ENCODE peak calls at places on chromosomes 11 and 22, in six cellular contexts. H, G, J, Z, F and N are unnamed samples.

GRCh38 chr22:30890689-30891442 is 77.7 kb downstream of the MORC2 start:
- DNase-seq in H (peak), G (no peak), J (no peak), Z (peak), F (peak), N (no peak)

GRCh38 chr11:124988063-124988462 is 34.1 kb downstream of the CCDC15 start:
- DNase-seq in H (no peak), G (no peak), J (peak), Z (no peak), F (no peak), N (no peak)

GRCh38 chr11:76861490-76861953 is 804 bp downstream of the ACER3 start:
- DNase-seq in H (no peak), G (no peak), J (peak), Z (no peak), F (no peak), N (no peak)

GRCh38 chr11:17559341-17560087 is 12.5 kb downstream of the OTOG start:
- DNase-seq in H (no peak), G (no peak), J (no peak), Z (no peak), F (no peak), N (no peak)

GRCh38 chr22:17955611-17956379 is 68.6 kb downstream of the MICAL3 start:
- DNase-seq in H (no peak), G (no peak), J (no peak), Z (no peak), F (no peak), N (no peak)

GRCh38 chr11:67393437-67393836 is 1.7 kb downstream of the RAD9A start:
- DNase-seq in H (no peak), G (no peak), J (no peak), Z (no peak), F (no peak), N (no peak)

GRCh38 chr11:82682003-82682751 is 51.5 kb downstream of the FAM181B start:
- DNase-seq in H (no peak), G (no peak), J (peak), Z (peak), F (peak), N (no peak)

GRCh38 chr11:74182635-74183034 is 11.5 kb downstream of the PPME1 start:
- DNase-seq in H (no peak), G (no peak), J (no peak), Z (no peak), F (no peak), N (no peak)

GRCh38 chr11:293852-294661 is 5.1 kb downstream of the PGGHG start:
- DNase-seq in H (peak), G (no peak), J (no peak), Z (no peak), F (no peak), N (peak)

GRCh38 chr22:44305888-44306287 is 6.9 kb downstream of the SHISAL1 start:
- DNase-seq in H (no peak), G (no peak), J (no peak), Z (no peak), F (no peak), N (no peak)

GRCh38 chr11:46447544-46447943 is 56.0 kb upstream of the CHRM4 start:
- DNase-seq in H (no peak), G (no peak), J (peak), Z (no peak), F (no peak), N (no peak)

GRCh38 chr22:49152146-49152929 is 675.3 kb downstream of the BRD1 start:
- DNase-seq in H (peak), G (no peak), J (no peak), Z (no peak), F (no peak), N (peak)

GRCh38 chr11:47247502-47247901 is 1.1 kb downstream of the ACP2 start:
- DNase-seq in H (no peak), G (no peak), J (no peak), Z (no peak), F (no peak), N (no peak)

GRCh38 chr11:43504316-43504950 is 145.7 kb downstream of the TTC17 start:
- DNase-seq in H (no peak), G (no peak), J (no peak), Z (no peak), F (peak), N (no peak)

GRCh38 chr22:23829845-23830372 is 8.9 kb downstream of the DERL3 start:
- DNase-seq in H (no peak), G (no peak), J (no peak), Z (peak), F (no peak), N (no peak)

GRCh38 chr11:108838804-108839128 is 173.9 kb downstream of the DDX10 start:
- DNase-seq in H (no peak), G (no peak), J (no peak), Z (no peak), F (no peak), N (no peak)

DNA sequence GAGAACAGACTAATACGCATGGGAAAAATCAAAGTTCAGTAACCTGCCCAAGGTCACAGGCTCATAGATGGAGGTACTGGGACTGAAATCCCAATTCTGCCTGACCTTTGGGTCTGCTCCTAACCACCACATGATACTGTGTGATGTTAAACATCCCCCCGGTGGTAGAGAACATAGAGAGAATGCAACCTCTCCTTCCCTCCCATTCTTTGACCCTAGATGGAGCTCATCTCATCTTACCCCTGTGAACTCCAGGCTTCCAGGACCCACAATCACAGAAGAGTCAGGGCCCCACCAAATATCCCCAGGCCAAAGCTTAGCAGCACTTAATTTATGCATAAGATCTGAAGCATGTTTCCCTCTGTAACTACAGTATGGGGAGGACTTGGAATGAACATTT is 198.5 kb downstream of the MYO18B start:
- DNase-seq in H (no peak), G (no peak), J (no peak), Z (no peak), F (no peak), N (no peak)
- TF ChIP-seq CTCF in H (no peak), G (no peak), J (no peak), Z (no peak), F (no peak), N (no peak)

DNA sequence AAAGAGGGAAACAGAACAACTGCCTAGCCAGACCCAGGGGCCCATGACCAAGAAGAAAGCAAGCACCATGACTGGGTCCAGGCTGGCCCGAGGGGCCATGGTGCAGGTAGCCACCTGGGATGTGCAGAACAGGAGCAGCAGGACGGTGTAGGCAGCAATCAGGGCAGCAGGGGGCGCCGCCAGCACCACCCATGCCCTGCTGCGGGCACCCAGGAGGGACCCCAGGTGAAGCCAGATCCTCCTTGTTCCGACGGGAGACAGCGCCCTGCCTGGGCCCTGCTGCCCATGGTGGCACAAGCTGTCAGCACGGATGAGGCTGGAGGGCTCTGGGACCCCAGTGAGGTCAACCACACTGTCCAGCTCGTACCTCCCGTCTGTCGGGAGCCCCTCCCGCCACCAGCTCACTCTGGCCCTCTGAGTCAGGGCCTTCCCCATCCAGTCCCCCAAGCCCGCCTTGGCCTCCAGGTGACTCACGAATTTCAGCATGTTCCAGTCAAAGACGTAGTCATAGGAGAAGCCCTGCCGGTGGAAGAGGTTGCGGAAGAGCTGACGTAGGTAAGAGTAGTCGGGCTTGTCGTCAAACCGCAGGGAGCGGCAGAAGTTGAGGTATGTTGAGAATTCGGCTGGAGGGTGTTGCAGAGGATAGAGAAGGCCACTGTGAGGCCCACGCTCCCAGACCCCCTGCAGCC is 18.8 kb downstream of the CSNK1E start:
- DNase-seq in H (no peak), G (no peak), J (no peak), Z (peak), F (peak), N (no peak)
- TF ChIP-seq CTCF in H (peak), G (no peak), J (peak), Z (peak), F (peak), N (peak)

DNA sequence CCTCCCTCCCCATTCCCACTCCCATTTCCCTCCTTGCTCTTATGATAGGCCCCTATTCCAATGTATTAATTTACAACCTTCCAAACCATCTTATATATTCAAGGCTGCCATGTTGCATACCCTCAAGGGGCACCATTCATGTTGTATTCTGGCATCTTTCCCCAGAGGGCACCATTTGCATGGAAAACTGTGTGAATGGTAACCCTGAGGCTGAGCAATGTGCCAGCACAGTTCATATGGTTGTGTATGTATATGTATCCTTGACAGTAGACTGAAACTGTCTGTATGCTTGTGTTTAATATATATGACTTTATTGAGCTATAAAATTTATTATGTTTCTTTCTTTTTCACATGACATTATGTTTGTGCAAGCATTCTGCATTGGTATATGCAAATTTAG is 7.3 kb downstream of the RASSF10 start:
- DNase-seq in H (no peak), G (no peak), J (no peak), Z (no peak), F (peak), N (no peak)
- TF ChIP-seq CTCF in H (no peak), G (no peak), J (peak), Z (no peak), F (no peak), N (no peak)

GRCh38 chr11:111101836-111102235 is 143.7 kb upstream of the POU2AF2 start:
- DNase-seq in H (no peak), G (no peak), J (no peak), Z (no peak), F (no peak), N (no peak)
- TF ChIP-seq CTCF in H (no peak), G (no peak), J (no peak), Z (no peak), F (no peak), N (no peak)

GRCh38 chr11:63906585-63906984 is 10.4 kb downstream of the RCOR2 start:
- DNase-seq in H (no peak), G (no peak), J (no peak), Z (no peak), F (peak), N (no peak)
- TF ChIP-seq CTCF in H (peak), G (no peak), J (peak), Z (peak), F (peak), N (peak)

DNA sequence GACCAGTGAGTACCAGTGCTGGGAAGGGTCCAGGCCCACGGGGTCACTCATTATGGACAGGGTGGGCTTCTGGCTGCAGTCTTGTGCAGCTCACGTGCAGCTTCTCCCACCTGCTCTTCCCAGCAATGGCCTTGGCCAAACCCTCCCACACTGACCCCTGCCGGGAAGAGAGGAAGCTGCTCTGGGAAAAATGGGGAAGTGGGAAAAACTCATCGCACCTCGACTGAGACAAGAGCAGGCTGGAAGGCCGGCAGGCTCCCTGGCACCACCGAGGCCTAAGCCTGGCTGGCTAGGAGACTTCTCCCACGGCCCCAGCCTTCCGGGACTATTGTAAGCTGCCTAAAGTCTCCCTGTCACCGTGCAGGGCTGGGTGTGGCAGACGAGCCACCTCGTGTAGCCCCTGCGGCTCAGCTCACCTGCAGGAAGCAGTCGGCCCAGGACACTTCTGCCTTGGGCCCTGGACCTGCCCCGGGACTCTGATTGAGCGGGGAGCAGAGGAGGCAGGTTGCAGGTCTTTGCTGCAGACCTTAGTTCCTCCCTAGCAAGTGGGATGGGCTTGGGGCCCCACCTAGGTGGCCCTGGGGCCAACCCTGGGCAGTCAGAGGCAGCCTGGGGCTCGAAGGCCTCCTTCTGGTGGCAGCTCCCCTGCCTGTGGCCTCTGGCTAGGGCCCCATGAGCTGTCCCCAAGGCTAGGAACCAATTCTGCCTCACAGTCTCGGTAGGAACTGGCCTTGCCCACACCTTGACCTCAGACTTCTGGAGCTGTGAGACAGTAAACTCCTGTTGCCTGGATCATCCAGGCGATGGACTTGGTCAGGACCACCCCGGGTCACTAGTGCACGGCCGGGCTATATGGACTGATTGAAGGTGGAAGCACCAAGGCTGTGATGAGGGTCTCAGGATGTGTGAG is 23.1 kb downstream of the MRGPRG start:
- DNase-seq in H (peak), G (no peak), J (no peak), Z (no peak), F (no peak), N (no peak)
- TF ChIP-seq CTCF in H (peak), G (no peak), J (peak), Z (peak), F (no peak), N (peak)

DNA sequence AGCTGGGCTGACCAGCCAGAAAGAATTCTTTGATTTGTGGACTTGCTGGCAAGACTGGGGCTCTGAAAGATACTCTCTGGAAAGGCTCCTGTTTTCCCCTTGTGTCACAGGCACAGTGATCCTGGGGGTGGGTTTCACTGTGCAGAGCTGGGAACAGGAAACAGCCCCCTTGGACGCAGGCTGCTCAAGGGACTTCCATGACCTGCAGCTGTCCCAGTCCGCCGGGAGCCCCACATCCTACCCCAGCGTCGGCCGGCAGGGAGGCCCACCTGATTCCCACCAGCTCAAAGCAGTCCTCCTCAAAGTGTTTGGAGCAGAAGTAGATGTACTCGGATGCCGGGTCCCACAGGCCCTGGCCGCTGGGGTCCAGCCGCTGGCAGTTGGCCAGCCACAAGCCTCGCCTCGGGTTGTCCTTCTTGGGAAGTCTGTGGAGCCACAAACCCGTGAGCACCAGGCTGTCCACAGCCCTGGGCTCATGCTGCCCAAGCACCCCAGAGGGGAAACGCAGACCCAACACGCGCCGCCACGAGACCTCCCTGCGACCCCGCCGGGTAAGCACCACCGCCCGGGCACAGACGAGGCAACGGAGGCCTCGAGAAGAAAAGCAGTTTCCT is 824 bp downstream of the THAP7 start:
- DNase-seq in H (no peak), G (no peak), J (no peak), Z (no peak), F (no peak), N (no peak)
- TF ChIP-seq CTCF in H (no peak), G (no peak), J (no peak), Z (no peak), F (no peak), N (no peak)

DNA sequence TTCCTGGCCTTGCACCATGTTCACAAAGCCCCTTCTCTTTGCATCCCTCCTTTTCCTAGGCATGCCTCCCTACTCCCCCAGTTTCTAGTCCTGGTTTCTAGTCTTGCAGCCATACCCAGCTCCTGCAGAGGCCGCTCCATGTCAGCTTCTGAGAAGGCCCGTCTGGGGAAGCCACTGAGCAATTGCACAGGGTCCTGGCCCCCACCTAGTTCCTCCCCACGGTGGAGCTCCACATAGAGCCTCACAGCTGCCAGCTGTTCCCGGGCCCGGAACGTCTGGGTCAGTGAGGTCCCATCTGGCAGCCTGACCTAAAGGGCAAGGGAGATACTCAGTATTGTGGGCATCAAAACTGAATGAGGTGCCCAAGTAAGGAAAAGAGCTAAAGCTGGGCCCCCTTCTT is 2.2 kb downstream of the UBXN1 start:
- DNase-seq in H (no peak), G (no peak), J (no peak), Z (no peak), F (no peak), N (no peak)
- TF ChIP-seq CTCF in H (no peak), G (no peak), J (no peak), Z (no peak), F (no peak), N (no peak)

GRCh38 chr22:41910599-41911291 is 4.1 kb downstream of the SHISA8 start:
- DNase-seq in H (no peak), G (no peak), J (no peak), Z (no peak), F (no peak), N (no peak)
- TF ChIP-seq CTCF in H (no peak), G (no peak), J (no peak), Z (no peak), F (no peak), N (no peak)